ENCODE peak calls at places on chromosomes 6 and 20, in ten cellular contexts. One of them, this sample, is unnamed.

GRCh38 chr6:150567823-150568383 is 31.8 kb upstream of the PLEKHG1 start:
- DNase-seq in CD4-positive, alpha-beta T cell: no peak
- DNase-seq in HS-5: no peak
- DNase-seq in HAP-1: peak; percentile 56
- DNase-seq in NCI-H1417: peak; percentile 62
- DNase-seq in transverse colon: no peak
- DNase-seq in heart right ventricle: peak; percentile 30
- DNase-seq in Right ventricle myocardium inferior: no peak
- DNase-seq in Calu3: no peak
- DNase-seq in choroid plexus epithelial cell: no peak
- DNase-seq in this sample: no peak

GRCh38 chr6:84466521-84466920 is 239.1 kb upstream of the CEP162 start:
- DNase-seq in transverse colon: no peak
- DNase-seq in heart right ventricle: no peak
- DNase-seq in HS-5: no peak
- DNase-seq in CD4-positive, alpha-beta T cell: no peak
- DNase-seq in Right ventricle myocardium inferior: no peak
- DNase-seq in choroid plexus epithelial cell: peak; percentile 86
- DNase-seq in NCI-H1417: no peak
- DNase-seq in Calu3: peak; percentile 82
- DNase-seq in HAP-1: no peak
- DNase-seq in this sample: peak; percentile 93

GRCh38 chr6:52420668-52421358 is 671 bp downstream of the EFHC1 start:
- DNase-seq in transverse colon: peak; percentile 20
- DNase-seq in heart right ventricle: no peak
- DNase-seq in HS-5: no peak
- DNase-seq in Calu3: peak; percentile 36
- DNase-seq in NCI-H1417: peak; percentile 86
- DNase-seq in Right ventricle myocardium inferior: no peak
- DNase-seq in CD4-positive, alpha-beta T cell: no peak
- DNase-seq in choroid plexus epithelial cell: peak; percentile 38
- DNase-seq in HAP-1: peak; percentile 71
- DNase-seq in this sample: peak; percentile 28

GRCh38 chr6:156771761-156772160 is 5.4 kb upstream of the ARID1B start:
- DNase-seq in Calu3: no peak
- DNase-seq in HS-5: no peak
- DNase-seq in CD4-positive, alpha-beta T cell: no peak
- DNase-seq in choroid plexus epithelial cell: no peak
- DNase-seq in transverse colon: no peak
- DNase-seq in heart right ventricle: no peak
- DNase-seq in Right ventricle myocardium inferior: no peak
- DNase-seq in NCI-H1417: no peak
- DNase-seq in HAP-1: no peak
- DNase-seq in this sample: no peak

GRCh38 chr20:40683221-40683893 is 5.7 kb downstream of the MAFB start:
- DNase-seq in HAP-1: no peak
- DNase-seq in transverse colon: no peak
- DNase-seq in CD4-positive, alpha-beta T cell: no peak
- DNase-seq in Calu3: no peak
- DNase-seq in choroid plexus epithelial cell: peak; percentile 39
- DNase-seq in Right ventricle myocardium inferior: peak; percentile 86
- DNase-seq in heart right ventricle: no peak
- DNase-seq in HS-5: no peak
- DNase-seq in NCI-H1417: no peak
- DNase-seq in this sample: peak; percentile 33

GRCh38 chr6:148888853-148889252 is 142.0 kb downstream of the UST start:
- DNase-seq in Right ventricle myocardium inferior: no peak
- DNase-seq in CD4-positive, alpha-beta T cell: no peak
- DNase-seq in heart right ventricle: no peak
- DNase-seq in transverse colon: no peak
- DNase-seq in HAP-1: no peak
- DNase-seq in NCI-H1417: no peak
- DNase-seq in HS-5: no peak
- DNase-seq in choroid plexus epithelial cell: peak; percentile 28
- DNase-seq in Calu3: no peak
- DNase-seq in this sample: no peak

GRCh38 chr6:19603716-19604115 is 233.5 kb upstream of the ID4 start:
- DNase-seq in heart right ventricle: no peak
- DNase-seq in NCI-H1417: no peak
- DNase-seq in Right ventricle myocardium inferior: no peak
- DNase-seq in Calu3: no peak
- DNase-seq in CD4-positive, alpha-beta T cell: no peak
- DNase-seq in HAP-1: no peak
- DNase-seq in HS-5: no peak
- DNase-seq in choroid plexus epithelial cell: no peak
- DNase-seq in transverse colon: no peak
- DNase-seq in this sample: no peak

GRCh38 chr6:142913511-142914047 is 31.4 kb downstream of the HIVEP2 start:
- DNase-seq in choroid plexus epithelial cell: no peak
- DNase-seq in NCI-H1417: no peak
- DNase-seq in transverse colon: peak; percentile 57
- DNase-seq in CD4-positive, alpha-beta T cell: peak; percentile 66
- DNase-seq in HS-5: no peak
- DNase-seq in Calu3: no peak
- DNase-seq in Right ventricle myocardium inferior: no peak
- DNase-seq in heart right ventricle: no peak
- DNase-seq in HAP-1: no peak
- DNase-seq in this sample: no peak

GRCh38 chr20:49594143-49594928 is 26.4 kb upstream of the PTGIS start:
- DNase-seq in heart right ventricle: peak; percentile 67
- DNase-seq in Right ventricle myocardium inferior: peak; percentile 86
- DNase-seq in Calu3: peak; percentile 53
- DNase-seq in HS-5: peak; percentile 41
- DNase-seq in choroid plexus epithelial cell: peak; percentile 87
- DNase-seq in NCI-H1417: no peak
- DNase-seq in transverse colon: peak; percentile 28
- DNase-seq in HAP-1: no peak
- DNase-seq in CD4-positive, alpha-beta T cell: no peak
- DNase-seq in this sample: peak; percentile 53

GRCh38 chr6:142885182-142885867 is 59.7 kb downstream of the HIVEP2 start:
- DNase-seq in Calu3: peak; percentile 71
- DNase-seq in transverse colon: peak; percentile 15
- DNase-seq in heart right ventricle: peak; percentile 61
- DNase-seq in Right ventricle myocardium inferior: no peak
- DNase-seq in CD4-positive, alpha-beta T cell: no peak
- DNase-seq in HS-5: peak; percentile 95
- DNase-seq in HAP-1: peak; percentile 44
- DNase-seq in NCI-H1417: peak; percentile 73
- DNase-seq in choroid plexus epithelial cell: peak; percentile 97
- DNase-seq in this sample: peak; percentile 99

GRCh38 chr6:124197148-124197547 is 393.5 kb downstream of the NKAIN2 start:
- DNase-seq in NCI-H1417: peak; percentile 7
- DNase-seq in choroid plexus epithelial cell: no peak
- DNase-seq in Right ventricle myocardium inferior: no peak
- DNase-seq in transverse colon: no peak
- DNase-seq in CD4-positive, alpha-beta T cell: no peak
- DNase-seq in Calu3: no peak
- DNase-seq in HAP-1: no peak
- DNase-seq in HS-5: no peak
- DNase-seq in heart right ventricle: no peak
- DNase-seq in this sample: no peak

This sample was measured in brain microvascular endothelial cell.